ENCODE peak calls at places on chromosomes 13 and 19, in seven cellular contexts. R is activated T-helper 1 cell treated with Interleukin-2 at 50 U/mL for 16 hours; G is fibroblast of mammary gland; S is stimulated activated CD4-positive, alpha-beta T cell treated with anti-CD3 and anti-CD28 coated beads, Interleukin-15, amount 100 ng/mL, for 1 hour; U is DMS 273 treated with DMSO at 0.1 percent for 48 hours; E is NCI-H446 treated with DMSO at 0.1 percent for 48 hours; V is OCI-M1. I is an unnamed sample.

GRCh38 chr13:114063545-114064515 is 68.6 kb downstream of the RASA3 start:
- DNase-seq in R (no peak), G (peak), S (no peak), U (no peak), E (no peak), V (no peak), I (peak)

GRCh38 chr19:30799854-30800755 is 427.9 kb downstream of the ZNF536 start:
- DNase-seq in R (no peak), G (no peak), S (no peak), U (no peak), E (no peak), V (peak), I (no peak)

GRCh38 chr13:65095118-65095517 is 2135.0 kb downstream of the PCDH9 start:
- DNase-seq in R (no peak), G (no peak), S (no peak), U (no peak), E (peak), V (no peak), I (no peak)

GRCh38 chr13:112911883-112912282 is 57.1 kb upstream of the MCF2L start:
- DNase-seq in R (no peak), G (no peak), S (no peak), U (no peak), E (no peak), V (no peak), I (no peak)

GRCh38 chr13:41577437-41577836 is 120.1 kb downstream of the RGCC start:
- DNase-seq in R (no peak), G (peak), S (no peak), U (no peak), E (no peak), V (no peak), I (no peak)

GRCh38 chr13:20389696-20390525 is 135.7 kb downstream of the CRYL1 start:
- DNase-seq in R (no peak), G (no peak), S (no peak), U (no peak), E (no peak), V (no peak), I (no peak)

GRCh38 chr19:49359851-49360845 is 2.1 kb downstream of the TEAD2 start:
- DNase-seq in R (no peak), G (no peak), S (no peak), U (no peak), E (no peak), V (no peak), I (peak)

GRCh38 chr13:99896712-99897440 is 74.7 kb downstream of the ZIC5 start:
- DNase-seq in R (no peak), G (no peak), S (no peak), U (no peak), E (no peak), V (no peak), I (no peak)

GRCh38 chr13:25687622-25688225 is 315.9 kb downstream of the ATP8A2 start:
- DNase-seq in R (no peak), G (no peak), S (no peak), U (no peak), E (no peak), V (no peak), I (no peak)

GRCh38 chr13:103663996-103664395 is 597.8 kb upstream of the SLC10A2 start:
- DNase-seq in R (no peak), G (no peak), S (no peak), U (no peak), E (peak), V (no peak), I (no peak)

GRCh38 chr13:79403113-79403512 is 2.9 kb downstream of the RBM26 start:
- DNase-seq in R (no peak), G (no peak), S (no peak), U (no peak), E (no peak), V (peak), I (no peak)

I was measured in CD14-positive monocyte.